ENCODE peak calls at places on chromosome 19, in four cellular contexts. One of them, this sample, is unnamed.

GRCh38 chr19:39372047-39372802 is 18.7 kb downstream of the PAF1 start:
- DNase-seq in GM23338: no peak
- DNase-seq in prostate gland: peak
- DNase-seq in breast epithelium: peak
- DNase-seq in this sample: no peak

GRCh38 chr19:14432817-14433453 is at the start of gene PKN1:
- DNase-seq in breast epithelium: no peak
- DNase-seq in GM23338: peak
- DNase-seq in prostate gland: no peak
- DNase-seq in this sample: peak

GRCh38 chr19:19113040-19113541 is 25.2 kb downstream of the TMEM161A start:
- DNase-seq in GM23338: peak
- DNase-seq in breast epithelium: no peak
- DNase-seq in prostate gland: no peak
- DNase-seq in this sample: no peak

GRCh38 chr19:53704011-53704410 is 72.2 kb downstream of the DPRX start:
- DNase-seq in GM23338: no peak
- DNase-seq in breast epithelium: no peak
- DNase-seq in prostate gland: no peak
- DNase-seq in this sample: no peak

GRCh38 chr19:12701596-12702282 is 5.3 kb upstream of the FBXW9 start:
- DNase-seq in GM23338: no peak
- DNase-seq in prostate gland: no peak
- DNase-seq in breast epithelium: no peak
- DNase-seq in this sample: no peak

GRCh38 chr19:12996542-12997094 is 1.3 kb downstream of the NFIX start:
- DNase-seq in breast epithelium: no peak
- DNase-seq in prostate gland: no peak
- DNase-seq in GM23338: peak
- DNase-seq in this sample: no peak

GRCh38 chr19:34317311-34317927 is 47.6 kb upstream of the GPI start:
- DNase-seq in breast epithelium: no peak
- DNase-seq in prostate gland: no peak
- DNase-seq in GM23338: no peak
- DNase-seq in this sample: no peak

GRCh38 chr19:33796164-33797100 is at the start of gene KCTD15:
- DNase-seq in prostate gland: no peak
- DNase-seq in GM23338: peak
- DNase-seq in breast epithelium: no peak
- DNase-seq in this sample: no peak

GRCh38 chr19:20926796-20927195 is 3.7 kb downstream of the ZNF85 start:
- DNase-seq in breast epithelium: no peak
- DNase-seq in GM23338: no peak
- DNase-seq in prostate gland: no peak
- DNase-seq in this sample: no peak

GRCh38 chr19:5585461-5586299 is 17.9 kb upstream of the TINCR start:
- DNase-seq in GM23338: peak
- DNase-seq in prostate gland: peak
- DNase-seq in breast epithelium: no peak
- DNase-seq in this sample: no peak

GRCh38 chr19:514166-514663 is 6.9 kb downstream of the TPGS1 start:
- DNase-seq in breast epithelium: no peak
- DNase-seq in prostate gland: no peak
- DNase-seq in GM23338: no peak
- DNase-seq in this sample: no peak

GRCh38 chr19:51739466-51740213 is 12.0 kb downstream of the FPR1 start:
- DNase-seq in breast epithelium: no peak
- DNase-seq in GM23338: no peak
- DNase-seq in prostate gland: no peak
- DNase-seq in this sample: no peak

GRCh38 chr19:2360876-2361232 is 789 bp downstream of the TMPRSS9 start:
- DNase-seq in prostate gland: no peak
- DNase-seq in breast epithelium: no peak
- DNase-seq in GM23338: no peak
- DNase-seq in this sample: no peak

GRCh38 chr19:13146763-13147563 is 3.2 kb downstream of the STX10 start:
- DNase-seq in GM23338: no peak
- DNase-seq in prostate gland: no peak
- DNase-seq in breast epithelium: no peak
- DNase-seq in this sample: no peak

GRCh38 chr19:31529121-31529520 is 179.9 kb upstream of the TSHZ3 start:
- DNase-seq in prostate gland: no peak
- DNase-seq in breast epithelium: no peak
- DNase-seq in GM23338: no peak
- DNase-seq in this sample: no peak

GRCh38 chr19:38032951-38033350 is 125.9 kb downstream of the SIPA1L3 start:
- DNase-seq in GM23338: no peak
- DNase-seq in prostate gland: no peak
- DNase-seq in breast epithelium: no peak
- DNase-seq in this sample: no peak

GRCh38 chr19:1261512-1261862 is 7.6 kb upstream of the CIRBP start:
- DNase-seq in prostate gland: no peak
- DNase-seq in breast epithelium: no peak
- DNase-seq in GM23338: peak
- DNase-seq in this sample: no peak

GRCh38 chr19:10416380-10417257 is 3.7 kb upstream of the PDE4A start:
- DNase-seq in prostate gland: peak
- DNase-seq in GM23338: peak
- DNase-seq in breast epithelium: peak
- DNase-seq in this sample: peak

GRCh38 chr19:31347828-31348314 is 1.4 kb downstream of the TSHZ3 start:
- DNase-seq in breast epithelium: no peak
- DNase-seq in prostate gland: no peak
- DNase-seq in GM23338: no peak
- DNase-seq in this sample: no peak

GRCh38 chr19:38877781-38878574 is at the start of gene RINL:
- DNase-seq in prostate gland: no peak
- DNase-seq in GM23338: peak
- DNase-seq in breast epithelium: no peak
- DNase-seq in this sample: peak

GRCh38 chr19:44141191-44142013 is at the start of gene ZNF234:
- DNase-seq in prostate gland: peak
- DNase-seq in breast epithelium: peak
- DNase-seq in GM23338: peak
- DNase-seq in this sample: peak

GRCh38 chr19:5112175-5112574 is 143.3 kb downstream of the KDM4B start:
- DNase-seq in GM23338: no peak
- DNase-seq in breast epithelium: no peak
- DNase-seq in prostate gland: no peak
- DNase-seq in this sample: no peak

GRCh38 chr19:17811681-17812080 is 9.6 kb downstream of the INSL3 start:
- DNase-seq in breast epithelium: no peak
- DNase-seq in GM23338: no peak
- DNase-seq in prostate gland: no peak
- DNase-seq in this sample: no peak

GRCh38 chr19:18072335-18072734 is 14.4 kb downstream of the IL12RB1 start:
- DNase-seq in breast epithelium: no peak
- DNase-seq in prostate gland: no peak
- DNase-seq in GM23338: no peak
- DNase-seq in this sample: no peak

GRCh38 chr19:18737954-18738351 is 53.2 kb downstream of the COMP start:
- DNase-seq in GM23338: no peak
- DNase-seq in prostate gland: no peak
- DNase-seq in breast epithelium: no peak
- DNase-seq in this sample: no peak

GRCh38 chr19:10812902-10813404 is 23.1 kb downstream of the TMED1 start:
- DNase-seq in GM23338: no peak
- DNase-seq in breast epithelium: no peak
- DNase-seq in prostate gland: no peak
- DNase-seq in this sample: no peak

GRCh38 chr19:35641515-35642151 is at the start of gene ETV2:
- DNase-seq in GM23338: peak
- DNase-seq in prostate gland: no peak
- DNase-seq in breast epithelium: no peak
- DNase-seq in this sample: no peak
- TF ChIP-seq POLR2AphosphoS5 in GM23338: peak
- TF ChIP-seq POLR2AphosphoS5 in prostate gland: no peak
- TF ChIP-seq POLR2AphosphoS5 in breast epithelium: no peak
- TF ChIP-seq POLR2AphosphoS5 in this sample: no peak

GRCh38 chr19:41958367-41959055 is 610 bp downstream of the RABAC1 start:
- DNase-seq in GM23338: peak
- DNase-seq in prostate gland: peak
- DNase-seq in breast epithelium: peak
- DNase-seq in this sample: peak

GRCh38 chr19:41957838-41958366 is 1.2 kb downstream of the RABAC1 start:
- DNase-seq in breast epithelium: peak
- DNase-seq in prostate gland: peak
- DNase-seq in GM23338: peak
- DNase-seq in this sample: peak

GRCh38 chr19:41957161-41957837 is 1.8 kb downstream of the RABAC1 start:
- DNase-seq in GM23338: no peak
- DNase-seq in prostate gland: no peak
- DNase-seq in breast epithelium: no peak
- DNase-seq in this sample: no peak

GRCh38 chr19:41960973-41961372 is 1.9 kb upstream of the RABAC1 start:
- DNase-seq in prostate gland: no peak
- DNase-seq in GM23338: no peak
- DNase-seq in breast epithelium: no peak
- DNase-seq in this sample: no peak

GRCh38 chr19:41959056-41960053 is at the start of gene RABAC1:
- DNase-seq in prostate gland: peak
- DNase-seq in GM23338: peak
- DNase-seq in breast epithelium: peak
- DNase-seq in this sample: peak
- TF ChIP-seq POLR2AphosphoS5 in prostate gland: peak
- TF ChIP-seq POLR2AphosphoS5 in GM23338: peak
- TF ChIP-seq POLR2AphosphoS5 in breast epithelium: no peak
- TF ChIP-seq POLR2AphosphoS5 in this sample: no peak

DNA sequence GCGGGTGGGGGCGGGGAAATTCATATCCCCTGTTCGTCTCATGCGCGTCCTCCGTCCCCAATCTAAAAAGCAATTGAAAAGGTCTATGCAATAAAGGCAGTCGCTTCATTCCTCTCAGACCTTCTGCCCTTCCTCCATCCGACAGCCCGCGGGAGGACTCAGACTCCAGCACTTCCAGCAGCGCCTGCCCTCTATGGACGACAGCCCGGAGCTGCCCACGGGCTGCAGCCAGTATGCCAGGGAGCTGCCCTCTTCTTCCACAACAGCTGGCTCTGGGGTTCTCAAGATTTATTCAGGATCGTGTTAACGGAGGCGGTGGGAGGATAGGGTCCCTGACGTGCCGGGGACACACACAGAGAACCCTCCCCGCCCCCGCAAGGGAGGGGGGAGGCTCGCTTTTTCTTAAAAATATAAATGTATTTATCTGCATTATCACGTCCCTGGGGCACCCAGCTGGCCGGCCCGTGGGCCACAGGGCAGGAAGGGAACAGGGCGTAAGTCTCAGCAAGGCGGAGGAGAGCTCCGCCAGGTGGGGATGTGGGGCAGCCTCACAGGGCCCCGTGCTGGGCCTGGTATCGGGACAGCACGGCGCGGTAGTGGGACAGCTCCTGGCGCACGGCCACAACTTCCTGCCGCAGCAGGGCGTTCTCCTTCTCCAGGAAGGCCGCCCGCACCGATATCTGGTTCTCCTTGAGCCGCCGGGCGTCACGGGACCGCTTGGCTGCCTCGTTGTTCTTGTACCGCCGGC is 6.7 kb downstream of the DBP start:
- DNase-seq in breast epithelium: no peak
- DNase-seq in prostate gland: no peak
- DNase-seq in GM23338: peak
- DNase-seq in this sample: no peak
- TF ChIP-seq POLR2AphosphoS5 in breast epithelium: peak
- TF ChIP-seq POLR2AphosphoS5 in prostate gland: peak
- TF ChIP-seq POLR2AphosphoS5 in GM23338: no peak
- TF ChIP-seq POLR2AphosphoS5 in this sample: no peak

GRCh38 chr19:55526216-55527196 is 10.4 kb downstream of the SBK2 start:
- DNase-seq in prostate gland: peak
- DNase-seq in GM23338: peak
- DNase-seq in breast epithelium: peak
- DNase-seq in this sample: no peak
- TF ChIP-seq POLR2AphosphoS5 in prostate gland: peak
- TF ChIP-seq POLR2AphosphoS5 in GM23338: no peak
- TF ChIP-seq POLR2AphosphoS5 in breast epithelium: no peak
- TF ChIP-seq POLR2AphosphoS5 in this sample: no peak

GRCh38 chr19:7706662-7707454 is 4.9 kb upstream of the FCER2 start:
- DNase-seq in GM23338: no peak
- DNase-seq in prostate gland: no peak
- DNase-seq in breast epithelium: no peak
- DNase-seq in this sample: no peak
- TF ChIP-seq POLR2AphosphoS5 in GM23338: no peak
- TF ChIP-seq POLR2AphosphoS5 in prostate gland: no peak
- TF ChIP-seq POLR2AphosphoS5 in breast epithelium: no peak
- TF ChIP-seq POLR2AphosphoS5 in this sample: no peak

DNA sequence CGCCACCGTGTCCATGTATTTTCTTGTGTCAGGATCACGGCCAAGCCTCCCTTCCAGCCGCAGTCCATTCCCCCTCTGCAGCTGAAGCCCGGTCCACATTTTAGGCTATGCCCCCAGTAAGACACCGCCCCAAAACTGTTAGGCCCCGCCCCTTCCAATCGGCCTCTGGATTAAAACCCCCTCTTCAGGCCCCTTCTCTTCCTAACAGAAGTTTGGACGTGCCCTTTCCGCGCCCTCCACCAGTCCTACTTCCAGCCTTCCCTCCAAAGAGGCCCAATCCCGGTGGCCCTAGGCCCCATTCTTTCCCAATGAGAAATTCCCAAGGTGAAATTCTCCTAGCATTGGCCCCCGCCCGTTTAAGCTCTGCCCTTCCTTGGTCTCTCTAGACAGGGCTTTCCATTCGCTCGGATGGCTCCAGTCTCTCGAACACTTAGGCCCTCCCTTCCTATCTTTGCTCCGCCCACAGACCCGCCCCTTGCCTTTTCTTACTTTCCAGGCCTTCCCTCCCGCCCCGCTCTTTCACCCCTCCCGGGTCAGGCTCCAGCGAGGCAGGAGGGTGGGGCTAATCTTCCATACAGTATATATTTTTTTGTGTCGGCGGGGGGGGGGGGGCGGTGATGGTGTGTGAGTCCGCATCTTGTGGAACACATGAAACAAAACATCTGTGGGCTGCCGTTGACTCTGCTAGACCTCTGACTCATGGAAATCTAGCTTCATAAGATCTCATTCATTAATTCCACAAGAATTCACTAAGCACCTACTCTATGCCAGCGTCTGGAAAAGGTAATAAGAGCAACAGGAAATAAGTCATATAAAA is 13.6 kb downstream of the LTBP4 start:
- DNase-seq in prostate gland: peak
- DNase-seq in breast epithelium: no peak
- DNase-seq in GM23338: peak
- DNase-seq in this sample: no peak
- TF ChIP-seq POLR2AphosphoS5 in prostate gland: no peak
- TF ChIP-seq POLR2AphosphoS5 in breast epithelium: peak
- TF ChIP-seq POLR2AphosphoS5 in GM23338: no peak
- TF ChIP-seq POLR2AphosphoS5 in this sample: no peak

GRCh38 chr19:40801449-40802299 is 2.7 kb downstream of the EGLN2 start:
- DNase-seq in breast epithelium: no peak
- DNase-seq in prostate gland: no peak
- DNase-seq in GM23338: no peak
- DNase-seq in this sample: no peak
- TF ChIP-seq POLR2AphosphoS5 in breast epithelium: no peak
- TF ChIP-seq POLR2AphosphoS5 in prostate gland: no peak
- TF ChIP-seq POLR2AphosphoS5 in GM23338: no peak
- TF ChIP-seq POLR2AphosphoS5 in this sample: no peak